ENCODE peak calls at places on chromosomes 11 and 22, in ten cellular contexts. X is AG09309, Q is B cell, J is GM20000, S is adrenal gland, A is cardiac muscle cell, Y is AG09319, V is Calu3, F is stomach, O is AG04450. Z is an unnamed sample.

GRCh38 chr11:105862736-105863367 is 159.2 kb downstream of the MSANTD4 start:
- DNase-seq in O (peak; percentile 13), J (peak; percentile 14), A (peak; percentile 70), V (peak; percentile 3), Y (peak; percentile 10), Q (peak; percentile 14), S (no peak), X (peak; percentile 10), F (no peak), Z (no peak)

GRCh38 chr11:93969925-93970922 is 50.9 kb upstream of the HEPHL1 start:
- DNase-seq in F (no peak), J (no peak), X (no peak), V (no peak), A (no peak), O (no peak), Y (no peak), S (no peak), Q (no peak), Z (no peak)

GRCh38 chr22:21866821-21867527 is 471 bp downstream of the MAPK1 start:
- DNase-seq in O (no peak), X (no peak), V (no peak), F (peak; percentile 29), J (no peak), Q (no peak), A (no peak), S (peak; percentile 58), Y (no peak), Z (no peak)

GRCh38 chr11:26571861-26572654 is at the start of gene MUC15:
- DNase-seq in J (no peak), Y (no peak), S (no peak), A (no peak), F (no peak), Q (no peak), V (no peak), X (no peak), O (no peak), Z (no peak)

GRCh38 chr11:31424652-31425051 is 55.0 kb downstream of the DNAJC24 start:
- DNase-seq in F (no peak), V (no peak), Y (no peak), X (no peak), Q (no peak), S (no peak), J (no peak), O (no peak), A (no peak), Z (no peak)

GRCh38 chr22:47197735-47198500 is 435.5 kb downstream of the TBC1D22A start:
- DNase-seq in A (no peak), O (no peak), Y (no peak), V (no peak), S (peak; percentile 43), F (peak; percentile 20), J (no peak), X (no peak), Q (peak; percentile 25), Z (no peak)

GRCh38 chr11:64933935-64934693 is 1.6 kb downstream of the GPHA2 start:
- DNase-seq in V (no peak), J (no peak), F (no peak), O (no peak), A (no peak), Q (no peak), Y (no peak), X (no peak), S (no peak), Z (no peak)

GRCh38 chr11:85118151-85118550 is 509.0 kb downstream of the DLG2 start:
- DNase-seq in O (no peak), A (no peak), J (no peak), V (no peak), Y (no peak), S (no peak), F (no peak), X (no peak), Q (no peak), Z (no peak)

GRCh38 chr11:48669146-48669545 is 180.6 kb downstream of the OR4A47 start:
- DNase-seq in O (no peak), Y (no peak), F (no peak), J (no peak), V (no peak), X (no peak), A (no peak), S (no peak), Q (no peak), Z (no peak)

GRCh38 chr22:26722159-26722558 is 64.8 kb downstream of the MIAT start:
- DNase-seq in V (no peak), A (peak; percentile 29), F (no peak), S (no peak), Y (no peak), O (no peak), X (no peak), J (no peak), Q (no peak), Z (no peak)

GRCh38 chr22:49918911-49919881 is 762 bp downstream of the CRELD2 start:
- DNase-seq in F (no peak), S (no peak), O (no peak), Y (no peak), J (no peak), A (no peak), Q (no peak), X (no peak), V (no peak), Z (no peak)

GRCh38 chr11:45458269-45458668 is 172.1 kb upstream of the SYT13 start:
- DNase-seq in X (no peak), J (no peak), F (no peak), Y (no peak), A (no peak), V (no peak), Q (no peak), O (no peak), S (no peak), Z (no peak)

GRCh38 chr11:61619827-61620226 is 39.0 kb upstream of the SYT7 start:
- DNase-seq in A (no peak), J (no peak), F (no peak), S (no peak), Q (no peak), Y (no peak), X (no peak), O (no peak), V (no peak), Z (no peak)

GRCh38 chr11:61616443-61616842 is 35.6 kb upstream of the SYT7 start:
- DNase-seq in A (peak; percentile 47), V (no peak), Y (no peak), J (no peak), X (no peak), F (no peak), S (no peak), O (no peak), Q (no peak), Z (no peak)

GRCh38 chr11:61618991-61619390 is 38.1 kb upstream of the SYT7 start:
- DNase-seq in Q (no peak), X (no peak), O (no peak), S (no peak), A (no peak), Y (no peak), V (no peak), J (no peak), F (no peak), Z (no peak)

GRCh38 chr11:61613711-61614254 is 32.9 kb upstream of the SYT7 start:
- DNase-seq in J (no peak), X (no peak), A (no peak), O (no peak), S (no peak), F (no peak), Q (no peak), V (no peak), Y (no peak), Z (no peak)

DNA sequence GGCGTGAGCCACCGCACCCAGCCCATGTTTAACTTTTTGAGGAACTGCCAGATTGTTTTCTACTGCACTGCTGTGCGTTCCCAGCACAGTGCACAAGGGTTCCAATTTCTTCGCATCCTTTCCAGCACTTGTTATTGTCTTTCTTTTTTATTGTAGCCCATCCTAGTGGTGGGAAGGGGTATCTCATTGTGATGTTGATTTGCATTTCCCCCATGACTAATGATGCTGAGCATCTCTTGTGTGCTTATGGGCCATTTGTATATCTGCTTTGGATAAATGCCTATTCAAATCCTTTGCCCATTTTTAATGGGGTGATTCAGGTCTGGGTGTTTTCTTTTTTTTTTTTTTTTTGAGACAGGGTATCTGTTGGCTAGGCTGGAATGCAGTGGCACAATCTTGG is 36.6 kb upstream of the SYT7 start:
- DNase-seq in S (no peak), Q (no peak), A (no peak), X (no peak), Y (no peak), V (no peak), O (no peak), J (no peak), F (no peak), Z (no peak)
- TF ChIP-seq CTCF in S (no peak), Q (no peak), A (peak; percentile 8), X (no peak), Y (no peak), V (no peak), O (peak; percentile 18), J (no peak), F (no peak), Z (peak; percentile 57)

DNA sequence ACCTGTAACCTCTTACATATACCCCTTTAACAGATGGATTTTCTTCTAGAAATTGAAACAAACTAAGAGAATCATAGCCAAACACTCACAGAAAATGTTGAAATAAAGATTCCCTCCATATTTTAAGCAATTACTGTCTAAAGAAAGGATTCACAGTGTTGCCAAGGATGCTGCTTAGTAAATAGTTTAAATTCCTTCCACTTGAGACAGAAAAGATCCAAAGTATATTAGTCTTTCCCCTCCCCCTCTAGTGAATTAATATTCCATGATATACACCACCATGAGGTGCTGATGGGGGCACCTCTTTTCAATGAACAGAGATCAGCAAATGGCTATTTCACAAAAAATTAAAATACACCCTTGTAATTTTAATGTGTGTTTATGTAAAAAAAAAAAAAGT is 186.8 kb downstream of the SOX6 start:
- DNase-seq in J (no peak), A (peak; percentile 24), O (no peak), S (no peak), Y (no peak), F (no peak), V (no peak), X (no peak), Q (no peak), Z (no peak)
- TF ChIP-seq CTCF in J (no peak), A (no peak), O (peak; percentile 27), S (no peak), Y (no peak), F (no peak), V (no peak), X (no peak), Q (no peak), Z (no peak)

GRCh38 chr11:57476883-57477506 is 16.7 kb downstream of the RTN4RL2 start:
- DNase-seq in X (no peak), Y (no peak), J (peak; percentile 86), V (peak; percentile 66), Q (peak; percentile 84), F (peak; percentile 68), O (no peak), S (no peak), A (no peak), Z (peak; percentile 47)
- TF ChIP-seq CTCF in X (peak; percentile 67), Y (peak; percentile 38), J (peak; percentile 49), V (peak; percentile 67), Q (peak; percentile 54), F (no peak), O (peak; percentile 43), S (peak; percentile 23), A (peak; percentile 39), Z (peak; percentile 7)

DNA sequence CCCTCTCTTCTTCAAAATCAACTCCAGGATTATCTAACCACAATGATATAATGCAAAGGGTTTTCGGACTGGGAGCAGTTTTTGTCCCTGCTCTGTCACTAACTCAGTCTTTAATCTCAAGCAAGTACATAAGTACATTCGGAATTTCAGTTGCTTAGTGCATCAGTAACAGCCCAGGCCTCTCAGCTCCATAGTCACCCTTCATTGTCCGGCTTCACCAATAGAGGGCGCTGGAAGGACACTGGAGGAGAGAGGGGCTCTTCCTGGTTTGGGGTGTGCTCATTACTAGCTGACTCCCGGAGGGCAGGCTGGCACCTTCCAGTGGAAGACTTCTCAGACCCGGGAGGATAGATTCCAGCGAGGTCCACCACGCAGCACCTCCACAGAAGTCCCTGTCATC is 90.4 kb upstream of the PDGFD start:
- DNase-seq in F (peak; percentile 34), J (peak; percentile 28), A (peak; percentile 70), S (peak; percentile 54), V (peak; percentile 40), O (no peak), Q (no peak), Y (no peak), X (no peak), Z (peak; percentile 77)
- TF ChIP-seq CTCF in F (no peak), J (peak; percentile 50), A (peak; percentile 89), S (peak; percentile 5), V (peak; percentile 30), O (peak; percentile 58), Q (no peak), Y (peak; percentile 21), X (no peak), Z (peak; percentile 70)

Z was measured in endothelial cell.